ENCODE peak calls at places on chromosome 1, in nine cellular contexts. A, X, Q, F, N, M, U, I and H are unnamed samples.

GRCh38 chr1:227947425-227947677 is 381 bp downstream of the WNT9A start:
- DNase-seq in U (no peak), Q (peak), I (no peak), M (no peak), A (no peak), N (no peak), X (no peak), F (no peak), H (no peak)

GRCh38 chr1:100265562-100265930 is 470 bp upstream of the RTCA start:
- DNase-seq in M (no peak), I (no peak), F (no peak), A (no peak), N (no peak), U (no peak), X (no peak), Q (peak), H (no peak)

GRCh38 chr1:9282436-9282955 is 10.2 kb upstream of the SPSB1 start:
- DNase-seq in U (no peak), I (no peak), F (no peak), N (no peak), Q (no peak), A (peak), M (no peak), X (peak), H (no peak)

GRCh38 chr1:42146127-42146915 is 6.9 kb upstream of the GUCA2B start:
- DNase-seq in F (no peak), X (no peak), Q (no peak), N (no peak), A (no peak), I (no peak), U (no peak), M (no peak), H (no peak)

GRCh38 chr1:30446508-30446907 is 276.9 kb downstream of the MATN1 start:
- DNase-seq in A (no peak), M (no peak), F (no peak), X (no peak), U (no peak), Q (no peak), I (no peak), N (no peak), H (no peak)

GRCh38 chr1:147669475-147670318 is 627 bp downstream of the ACP6 start:
- DNase-seq in A (peak), X (peak), U (peak), Q (peak), M (no peak), N (peak), I (peak), F (peak), H (no peak)

GRCh38 chr1:225454733-225455132 is 26.9 kb upstream of the LBR start:
- DNase-seq in N (peak), M (no peak), Q (peak), F (peak), X (no peak), U (no peak), I (peak), A (peak), H (peak)

GRCh38 chr1:197029749-197030148 is 37.3 kb downstream of the F13B start:
- DNase-seq in Q (no peak), M (no peak), X (no peak), N (no peak), I (no peak), U (no peak), A (no peak), F (no peak), H (no peak)

GRCh38 chr1:27682351-27682944 is 10.5 kb upstream of the IFI6 start:
- DNase-seq in I (no peak), X (no peak), N (no peak), M (no peak), F (no peak), Q (no peak), U (no peak), A (no peak), H (no peak)

GRCh38 chr1:155073377-155074272 is 5.0 kb upstream of the EFNA3 start:
- DNase-seq in U (no peak), M (no peak), I (no peak), F (no peak), A (peak), N (no peak), Q (no peak), X (no peak), H (no peak)

GRCh38 chr1:2085080-2085479 is 34.9 kb downstream of the PRKCZ start:
- DNase-seq in X (no peak), U (no peak), Q (no peak), A (no peak), I (no peak), F (no peak), N (no peak), M (no peak), H (no peak)

GRCh38 chr1:241118049-241118448 is 239.0 kb downstream of the RGS7 start:
- DNase-seq in I (no peak), U (no peak), A (no peak), Q (no peak), N (no peak), M (no peak), F (no peak), X (no peak), H (no peak)

GRCh38 chr1:207002731-207003146 is 29.8 kb downstream of the C1orf116 start:
- DNase-seq in X (no peak), F (no peak), M (no peak), N (no peak), Q (no peak), U (no peak), I (no peak), A (no peak), H (no peak)

GRCh38 chr1:180949616-180950000 is 36.9 kb downstream of the KIAA1614 start:
- DNase-seq in N (no peak), F (no peak), X (no peak), I (no peak), U (no peak), Q (no peak), A (no peak), M (no peak), H (no peak)

GRCh38 chr1:101166583-101167120 is 70.2 kb upstream of the S1PR1 start:
- DNase-seq in F (no peak), I (no peak), U (no peak), Q (no peak), N (no peak), M (no peak), A (no peak), X (no peak), H (no peak)